ENCODE peak calls at places on chromosomes 4 and X, in six cellular contexts. One of them, this sample, is unnamed.

GRCh38 chr4:184406915-184407314 is 67.4 kb downstream of the IRF2 start:
- DNase-seq in Right ventricle myocardium superior: peak; percentile 63
- DNase-seq in upper lobe of right lung: no peak
- DNase-seq in fibroblast of lung: no peak
- DNase-seq in nucleus accumbens: no peak
- DNase-seq in cerebellum: no peak
- DNase-seq in this sample: no peak

GRCh38 chrX:48918644-48919340 is at the start of gene PIM2:
- DNase-seq in cerebellum: peak; percentile 92
- DNase-seq in fibroblast of lung: peak; percentile 77
- DNase-seq in Right ventricle myocardium superior: peak; percentile 94
- DNase-seq in upper lobe of right lung: peak; percentile 95
- DNase-seq in nucleus accumbens: peak; percentile 85
- DNase-seq in this sample: peak; percentile 97

GRCh38 chr4:992297-993110 is 700 bp downstream of the SLC26A1 start:
- DNase-seq in nucleus accumbens: no peak
- DNase-seq in Right ventricle myocardium superior: no peak
- DNase-seq in fibroblast of lung: no peak
- DNase-seq in cerebellum: no peak
- DNase-seq in upper lobe of right lung: peak; percentile 89
- DNase-seq in this sample: no peak

GRCh38 chr4:88341227-88342192 is 37.1 kb upstream of the HERC6 start:
- DNase-seq in fibroblast of lung: peak; percentile 97
- DNase-seq in nucleus accumbens: no peak
- DNase-seq in Right ventricle myocardium superior: peak; percentile 40
- DNase-seq in upper lobe of right lung: no peak
- DNase-seq in cerebellum: no peak
- DNase-seq in this sample: no peak

GRCh38 chr4:182698212-182698611 is 219.0 kb downstream of the DCTD start:
- DNase-seq in upper lobe of right lung: no peak
- DNase-seq in Right ventricle myocardium superior: no peak
- DNase-seq in fibroblast of lung: no peak
- DNase-seq in cerebellum: no peak
- DNase-seq in nucleus accumbens: no peak
- DNase-seq in this sample: no peak

GRCh38 chrX:38233891-38234807 is 13.5 kb upstream of the SRPX start:
- DNase-seq in cerebellum: no peak
- DNase-seq in nucleus accumbens: no peak
- DNase-seq in Right ventricle myocardium superior: no peak
- DNase-seq in upper lobe of right lung: no peak
- DNase-seq in fibroblast of lung: peak; percentile 98
- DNase-seq in this sample: no peak

GRCh38 chrX:105837227-105837626 is 14.9 kb downstream of the NRK start:
- DNase-seq in upper lobe of right lung: no peak
- DNase-seq in fibroblast of lung: peak; percentile 95
- DNase-seq in Right ventricle myocardium superior: peak; percentile 55
- DNase-seq in nucleus accumbens: peak; percentile 0
- DNase-seq in cerebellum: no peak
- DNase-seq in this sample: peak; percentile 7

GRCh38 chrX:129833153-129834004 is 10.3 kb downstream of the ZDHHC9 start:
- DNase-seq in fibroblast of lung: peak; percentile 69
- DNase-seq in cerebellum: no peak
- DNase-seq in upper lobe of right lung: no peak
- DNase-seq in nucleus accumbens: peak; percentile 19
- DNase-seq in Right ventricle myocardium superior: no peak
- DNase-seq in this sample: no peak

GRCh38 chrX:10360121-10360520 is 203.3 kb downstream of the CLCN4 start:
- DNase-seq in upper lobe of right lung: no peak
- DNase-seq in cerebellum: peak; percentile 68
- DNase-seq in fibroblast of lung: peak; percentile 11
- DNase-seq in nucleus accumbens: peak; percentile 0
- DNase-seq in Right ventricle myocardium superior: peak; percentile 47
- DNase-seq in this sample: peak; percentile 87

GRCh38 chr4:75030649-75031235 is 97.8 kb downstream of the PARM1 start:
- DNase-seq in cerebellum: no peak
- DNase-seq in nucleus accumbens: no peak
- DNase-seq in upper lobe of right lung: no peak
- DNase-seq in fibroblast of lung: no peak
- DNase-seq in Right ventricle myocardium superior: no peak
- DNase-seq in this sample: no peak

GRCh38 chrX:96906741-96907140 is 23.0 kb downstream of the RPA4 start:
- DNase-seq in cerebellum: no peak
- DNase-seq in Right ventricle myocardium superior: no peak
- DNase-seq in fibroblast of lung: peak; percentile 34
- DNase-seq in nucleus accumbens: no peak
- DNase-seq in upper lobe of right lung: no peak
- DNase-seq in this sample: no peak

GRCh38 chrX:66751136-66751782 is 112.4 kb upstream of the EDA2R start:
- DNase-seq in fibroblast of lung: no peak
- DNase-seq in Right ventricle myocardium superior: no peak
- DNase-seq in cerebellum: no peak
- DNase-seq in nucleus accumbens: no peak
- DNase-seq in upper lobe of right lung: no peak
- DNase-seq in this sample: no peak

GRCh38 chr4:164614999-164615398 is 138.9 kb upstream of the SMIM31 start:
- DNase-seq in fibroblast of lung: no peak
- DNase-seq in upper lobe of right lung: no peak
- DNase-seq in nucleus accumbens: no peak
- DNase-seq in Right ventricle myocardium superior: no peak
- DNase-seq in cerebellum: no peak
- DNase-seq in this sample: no peak

This sample was measured in cerebellar cortex.